ENCODE peak calls at places on chromosomes 11 and 22, in seven cellular contexts. U is HCT116, R is K562, O is HepG2, L is SK-N-SH, N is H1, S is GM12878. Z is an unnamed sample.

GRCh38 chr11:92839450-92839849 is 130.0 kb upstream of the MTNR1B start:
- DNase-seq in U (no peak), R (no peak), O (no peak), L (no peak), N (no peak), S (no peak), Z (no peak)

GRCh38 chr11:10581481-10582019 is 13.1 kb upstream of the LYVE1 start:
- DNase-seq in U (no peak), R (peak; percentile 51), O (no peak), L (no peak), N (no peak), S (no peak), Z (no peak)

GRCh38 chr11:58471892-58472291 is 29.9 kb upstream of the OR5B12 start:
- DNase-seq in U (no peak), R (no peak), O (no peak), L (no peak), N (no peak), S (no peak), Z (no peak)

GRCh38 chr11:95790933-95791247 is 592 bp downstream of the CEP57 start:
- DNase-seq in U (peak; percentile 28), R (peak; percentile 88), O (peak; percentile 82), L (peak; percentile 18), N (no peak), S (peak; percentile 24), Z (peak; percentile 23)

GRCh38 chr11:34263462-34264186 is 94.2 kb downstream of the ABTB2 start:
- DNase-seq in U (peak; percentile 99), R (no peak), O (peak; percentile 36), L (no peak), N (no peak), S (no peak), Z (peak; percentile 57)

GRCh38 chr11:9091044-9091936 is at the start of gene SCUBE2:
- DNase-seq in U (no peak), R (no peak), O (no peak), L (peak; percentile 86), N (no peak), S (no peak), Z (peak; percentile 32)

GRCh38 chr11:33828604-33829429 is 54.5 kb upstream of the FBXO3 start:
- DNase-seq in U (no peak), R (no peak), O (no peak), L (peak; percentile 70), N (no peak), S (no peak), Z (no peak)

GRCh38 chr22:36912694-36913430 is 566 bp upstream of the CSF2RB start:
- DNase-seq in U (no peak), R (no peak), O (no peak), L (no peak), N (no peak), S (no peak), Z (no peak)

GRCh38 chr11:118012083-118012669 is 26.0 kb downstream of the IL10RA start:
- DNase-seq in U (no peak), R (peak; percentile 80), O (no peak), L (no peak), N (no peak), S (no peak), Z (no peak)

GRCh38 chr11:62664405-62665074 is 470 bp downstream of the C11orf98 start:
- DNase-seq in U (no peak), R (peak; percentile 67), O (peak; percentile 64), L (peak; percentile 73), N (no peak), S (no peak), Z (peak; percentile 86)

GRCh38 chr11:69744435-69744834 is 30.7 kb downstream of the FGF4 start:
- DNase-seq in U (no peak), R (no peak), O (peak; percentile 69), L (no peak), N (peak; percentile 49), S (no peak), Z (no peak)

GRCh38 chr11:71386232-71386631 is 62.0 kb downstream of the DHCR7 start:
- DNase-seq in U (no peak), R (no peak), O (no peak), L (no peak), N (no peak), S (no peak), Z (no peak)

GRCh38 chr11:61429346-61429690 is 457 bp downstream of the CPSF7 start:
- DNase-seq in U (peak; percentile 15), R (peak; percentile 84), O (peak; percentile 66), L (peak; percentile 95), N (peak; percentile 2), S (no peak), Z (peak; percentile 42)

GRCh38 chr11:16611395-16612233 is 126.8 kb upstream of the C11orf58 start:
- DNase-seq in U (no peak), R (peak; percentile 30), O (no peak), L (peak; percentile 82), N (no peak), S (no peak), Z (no peak)

GRCh38 chr22:46613606-46613997 is 6.6 kb upstream of the GRAMD4 start:
- DNase-seq in U (no peak), R (no peak), O (no peak), L (no peak), N (no peak), S (peak; percentile 28), Z (no peak)

GRCh38 chr11:120331301-120331966 is 4.8 kb upstream of the ARHGEF12 start:
- DNase-seq in U (no peak), R (no peak), O (no peak), L (no peak), N (no peak), S (no peak), Z (peak; percentile 63)

GRCh38 chr22:42272431-42273004 is 2.1 kb upstream of the TCF20 start:
- DNase-seq in U (no peak), R (no peak), O (no peak), L (no peak), N (no peak), S (no peak), Z (no peak)

GRCh38 chr11:64894070-64894811 is 15.8 kb upstream of the EHD1 start:
- DNase-seq in U (no peak), R (peak; percentile 91), O (peak; percentile 76), L (peak; percentile 97), N (peak; percentile 50), S (no peak), Z (peak; percentile 85)

GRCh38 chr11:82701847-82702520 is 31.7 kb downstream of the FAM181B start:
- DNase-seq in U (peak; percentile 24), R (peak; percentile 61), O (peak; percentile 37), L (peak; percentile 49), N (no peak), S (no peak), Z (peak; percentile 76)
- TF ChIP-seq JUND in U (no peak), R (no peak), O (no peak), L (no peak), N (no peak), S (no peak), Z (no peak)

GRCh38 chr22:29733362-29734322 is 13.8 kb downstream of the CABP7 start:
- DNase-seq in U (no peak), R (peak; percentile 43), O (no peak), L (peak; percentile 83), N (no peak), S (peak; percentile 17), Z (no peak)
- TF ChIP-seq JUND in U (no peak), R (no peak), O (no peak), L (no peak), N (no peak), S (no peak), Z (no peak)

GRCh38 chr11:91081440-91082088 is 858.7 kb upstream of the CHORDC1 start:
- DNase-seq in U (no peak), R (no peak), O (no peak), L (no peak), N (no peak), S (no peak), Z (no peak)

GRCh38 chr11:91075032-91075695 is 852.3 kb upstream of the CHORDC1 start:
- DNase-seq in U (no peak), R (no peak), O (no peak), L (no peak), N (no peak), S (no peak), Z (no peak)

DNA sequence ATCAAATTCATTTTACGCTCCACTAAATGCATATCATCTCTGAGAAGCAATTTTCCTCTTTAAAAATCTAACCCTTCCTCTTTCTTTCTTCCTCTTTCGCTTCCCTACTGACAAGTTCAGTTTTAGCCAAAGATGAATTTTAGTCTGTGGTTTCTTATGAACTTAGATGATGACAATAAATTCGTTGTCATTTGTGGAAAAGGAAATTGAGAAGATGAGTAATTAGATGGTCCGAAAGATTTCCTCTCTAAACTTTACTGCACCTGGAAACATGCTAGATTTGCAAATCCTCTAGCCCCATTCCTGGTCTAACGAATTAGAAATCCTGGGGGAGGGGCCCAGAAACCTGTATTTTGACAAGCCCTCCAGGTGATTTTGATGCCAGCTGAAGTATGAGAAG is 855.4 kb upstream of the CHORDC1 start:
- DNase-seq in U (no peak), R (no peak), O (no peak), L (no peak), N (no peak), S (no peak), Z (no peak)
- TF ChIP-seq JUND in U (no peak), R (no peak), O (no peak), L (no peak), N (no peak), S (no peak), Z (no peak)

GRCh38 chr11:129354688-129355087 is 21.0 kb upstream of the BARX2 start:
- DNase-seq in U (no peak), R (no peak), O (no peak), L (no peak), N (no peak), S (no peak), Z (no peak)

GRCh38 chr11:129364143-129364654 is 11.4 kb upstream of the BARX2 start:
- DNase-seq in U (peak; percentile 85), R (peak; percentile 86), O (peak; percentile 80), L (peak; percentile 79), N (peak; percentile 91), S (peak; percentile 45), Z (peak; percentile 97)

DNA sequence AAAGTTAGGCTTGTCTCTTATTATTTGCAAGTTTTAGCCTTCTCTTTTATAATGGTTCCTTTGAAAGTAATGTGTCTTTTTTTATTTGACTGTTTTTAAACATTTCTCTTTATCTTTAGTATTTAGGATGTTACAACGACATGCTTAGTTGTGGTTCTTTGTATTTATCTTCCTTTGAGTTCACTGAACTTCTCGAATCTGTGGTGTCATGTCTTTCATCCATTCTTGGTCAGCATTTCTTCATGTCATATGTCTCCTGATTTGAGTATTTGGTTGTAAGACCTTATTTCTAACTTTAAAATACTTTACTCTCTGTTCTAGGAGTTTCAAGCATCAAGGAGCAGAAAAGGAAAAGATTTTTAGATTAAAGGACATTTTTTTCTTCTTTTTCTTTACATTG is 15.9 kb upstream of the BARX2 start:
- DNase-seq in U (no peak), R (no peak), O (no peak), L (no peak), N (no peak), S (no peak), Z (no peak)
- TF ChIP-seq JUND in U (no peak), R (no peak), O (no peak), L (no peak), N (no peak), S (no peak), Z (no peak)

Z was measured in T47D.